ENCODE peak calls at places on chromosomes 12 and 14, in seven cellular contexts. W is GM12878, C is upper lobe of left lung, Q is suprapubic skin, V is transverse colon, Y is endothelial cell of umbilical vein, B is stomach. T is an unnamed sample.

GRCh38 chr14:91249841-91250616 is 5.5 kb upstream of the GPR68 start:
- DNase-seq in W (peak), C (peak), Q (no peak), V (peak), Y (no peak), B (no peak), T (no peak)

GRCh38 chr12:47188576-47189441 is 109.0 kb upstream of the AMIGO2 start:
- DNase-seq in W (no peak), C (peak), Q (no peak), V (no peak), Y (peak), B (no peak), T (no peak)

GRCh38 chr12:3885179-3886094 is 12.2 kb upstream of the PARP11 start:
- DNase-seq in W (no peak), C (no peak), Q (no peak), V (no peak), Y (peak), B (no peak), T (no peak)

GRCh38 chr12:79452906-79453305 is 237.9 kb downstream of the PAWR start:
- DNase-seq in W (no peak), C (no peak), Q (no peak), V (no peak), Y (no peak), B (no peak), T (no peak)

GRCh38 chr12:30019386-30020140 is 235.8 kb upstream of the TMTC1 start:
- DNase-seq in W (no peak), C (no peak), Q (no peak), V (no peak), Y (no peak), B (no peak), T (no peak)

GRCh38 chr12:54411398-54412241 is 7.4 kb downstream of the ITGA5 start:
- DNase-seq in W (no peak), C (peak), Q (peak), V (peak), Y (peak), B (peak), T (peak)

GRCh38 chr12:26651566-26652188 is 181.3 kb downstream of the ITPR2 start:
- DNase-seq in W (peak), C (no peak), Q (no peak), V (peak), Y (peak), B (peak), T (no peak)

GRCh38 chr12:6532927-6533652 is 1.2 kb upstream of the GAPDH start:
- DNase-seq in W (no peak), C (peak), Q (no peak), V (peak), Y (no peak), B (peak), T (peak)

GRCh38 chr12:70733385-70733784 is 96.2 kb upstream of the PTPRB start:
- DNase-seq in W (peak), C (no peak), Q (no peak), V (no peak), Y (peak), B (no peak), T (no peak)

GRCh38 chr12:14962797-14963196 is 1.4 kb upstream of the ARHGDIB start:
- DNase-seq in W (no peak), C (no peak), Q (no peak), V (no peak), Y (no peak), B (no peak), T (no peak)

GRCh38 chr12:14962180-14962579 is 779 bp upstream of the ARHGDIB start:
- DNase-seq in W (no peak), C (no peak), Q (no peak), V (no peak), Y (peak), B (no peak), T (no peak)

GRCh38 chr12:14965221-14965620 is 3.8 kb upstream of the ARHGDIB start:
- DNase-seq in W (no peak), C (no peak), Q (no peak), V (no peak), Y (no peak), B (no peak), T (no peak)

GRCh38 chr12:14964401-14964800 is 3.0 kb upstream of the ARHGDIB start:
- DNase-seq in W (no peak), C (no peak), Q (no peak), V (no peak), Y (no peak), B (no peak), T (no peak)

DNA sequence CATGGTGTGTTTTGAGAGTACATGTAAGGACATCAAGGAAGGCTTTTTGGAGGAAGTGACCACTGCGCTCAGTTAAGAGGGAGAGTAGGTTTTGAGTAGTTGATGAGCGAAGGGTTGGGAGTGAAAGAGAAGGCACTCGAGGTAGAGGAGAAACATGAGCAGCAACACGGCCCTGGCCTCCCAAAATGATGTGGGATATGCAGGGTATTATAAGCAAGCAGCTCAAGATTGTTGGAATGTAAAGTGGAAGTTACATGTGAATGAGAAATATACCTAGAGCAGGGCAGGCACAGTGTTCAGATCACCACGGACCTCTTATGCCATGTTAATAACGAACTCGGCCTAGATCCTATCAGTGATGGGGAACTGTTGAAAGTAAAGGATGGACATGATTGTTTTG is 2.1 kb upstream of the ARHGDIB start:
- DNase-seq in W (no peak), C (no peak), Q (no peak), V (no peak), Y (no peak), B (no peak), T (no peak)
- TF ChIP-seq POLR2AphosphoS5 in W (no peak), C (no peak), Q (no peak), V (no peak), Y (no peak), B (no peak), T (no peak)

GRCh38 chr12:39145175-39145999 is 240.0 kb upstream of the CPNE8 start:
- DNase-seq in W (no peak), C (peak), Q (no peak), V (peak), Y (no peak), B (peak), T (no peak)
- TF ChIP-seq CTCF in W (peak), C (peak), Q (peak), V (peak), Y (peak), B (no peak), T (peak)

GRCh38 chr12:89350661-89351488 is 1.4 kb downstream of the DUSP6 start:
- DNase-seq in W (no peak), C (no peak), Q (peak), V (peak), Y (peak), B (no peak), T (no peak)

GRCh38 chr12:89350260-89350659 is 2.0 kb downstream of the DUSP6 start:
- DNase-seq in W (no peak), C (no peak), Q (no peak), V (no peak), Y (peak), B (no peak), T (no peak)

GRCh38 chr12:89352242-89352491 is 134 bp downstream of the DUSP6 start:
- DNase-seq in W (no peak), C (no peak), Q (no peak), V (no peak), Y (no peak), B (no peak), T (no peak)

GRCh38 chr12:89352492-89353187 is at the start of gene DUSP6:
- DNase-seq in W (no peak), C (peak), Q (peak), V (peak), Y (peak), B (peak), T (peak)

GRCh38 chr12:89351489-89352241 is 636 bp downstream of the DUSP6 start:
- DNase-seq in W (no peak), C (peak), Q (peak), V (peak), Y (no peak), B (peak), T (no peak)
- TF ChIP-seq POLR2A in W (no peak), C (no peak), Q (no peak), V (no peak), Y (no peak), B (no peak), T (no peak)

GRCh38 chr14:82778008-82778407 is 1244.4 kb upstream of the SEL1L start:
- DNase-seq in W (no peak), C (no peak), Q (no peak), V (no peak), Y (no peak), B (no peak), T (no peak)

GRCh38 chr14:82776958-82777357 is 1243.3 kb upstream of the SEL1L start:
- DNase-seq in W (no peak), C (no peak), Q (no peak), V (no peak), Y (no peak), B (no peak), T (no peak)

DNA sequence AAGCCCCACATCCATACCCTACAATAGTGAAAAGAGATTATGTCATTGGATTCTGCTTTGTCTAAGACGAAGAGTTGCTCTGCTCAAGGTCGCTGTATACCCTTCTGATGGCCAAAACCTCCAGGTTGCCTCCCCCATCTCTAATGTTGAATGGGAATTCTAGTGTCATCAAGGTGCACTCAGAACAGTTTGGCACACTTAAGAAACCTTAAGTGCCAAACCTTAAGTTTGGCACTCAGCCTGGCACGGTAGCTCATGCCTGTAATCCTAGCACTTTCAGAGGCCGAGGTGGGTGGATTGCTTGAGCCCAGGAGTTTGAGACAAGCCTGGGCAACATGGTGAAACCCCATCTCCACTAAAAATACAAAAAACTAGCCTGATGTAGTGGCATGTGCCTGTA is 1245.6 kb upstream of the SEL1L start:
- DNase-seq in W (no peak), C (peak), Q (no peak), V (no peak), Y (no peak), B (no peak), T (no peak)
- TF ChIP-seq POLR2AphosphoS5 in W (no peak), C (peak), Q (no peak), V (no peak), Y (no peak), B (no peak), T (no peak)

GRCh38 chr12:75560167-75560566 is 48.8 kb upstream of the KRR1 start:
- DNase-seq in W (no peak), C (no peak), Q (no peak), V (no peak), Y (peak), B (no peak), T (no peak)
- TF ChIP-seq CTCF in W (peak), C (no peak), Q (no peak), V (no peak), Y (no peak), B (no peak), T (no peak)

GRCh38 chr14:20683125-20683895 is 1.1 kb upstream of the RNASE4 start:
- DNase-seq in W (peak), C (peak), Q (no peak), V (peak), Y (peak), B (peak), T (peak)
- TF ChIP-seq POLR2A in W (no peak), C (no peak), Q (no peak), V (no peak), Y (no peak), B (no peak), T (no peak)

DNA sequence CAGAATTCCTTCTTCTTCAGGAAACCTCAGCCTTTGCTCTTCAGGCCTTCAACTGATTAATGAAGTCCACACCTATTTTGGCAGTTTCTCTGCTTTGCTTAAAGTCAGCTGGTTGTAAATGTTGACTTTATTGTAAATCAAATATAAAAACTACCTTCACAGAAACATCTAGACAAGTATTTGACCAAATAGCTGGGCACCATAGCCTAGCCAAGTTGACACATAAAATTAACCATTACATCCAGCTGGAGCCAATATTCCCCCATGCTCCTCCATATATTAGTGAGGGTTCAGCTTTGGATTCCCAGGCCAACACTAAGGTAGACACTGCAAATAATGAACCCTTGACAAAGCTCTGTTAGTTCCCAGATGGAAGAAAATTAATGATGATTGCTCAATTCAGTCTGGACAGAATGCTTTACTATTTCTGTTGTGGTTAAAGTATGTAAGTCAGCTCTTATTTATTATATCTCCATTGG is 125.5 kb downstream of the ZFP36L1 start:
- DNase-seq in W (no peak), C (no peak), Q (no peak), V (no peak), Y (no peak), B (no peak), T (no peak)
- TF ChIP-seq POLR2AphosphoS5 in W (no peak), C (no peak), Q (no peak), V (peak), Y (no peak), B (peak), T (no peak)

GRCh38 chr12:80598004-80598606 is 109.3 kb upstream of the MYF6 start:
- DNase-seq in W (no peak), C (no peak), Q (no peak), V (no peak), Y (peak), B (no peak), T (no peak)
- TF ChIP-seq CTCF in W (peak), C (no peak), Q (no peak), V (no peak), Y (no peak), B (no peak), T (no peak)